ENCODE peak calls at places on chromosome 3, in ten cellular contexts. I is activated T-cell treated with anti-CD3 and anti-CD28 coated beads, Interleukin-2, amount 50 U/mL, for 72 hours; U is T follicular helper cell; A is SK-N-SH; E is kidney epithelial cell; B is thyroid gland; Q is SW480; H is fibroblast of pulmonary artery; J is CMK; P is NCI-H2081. L is an unnamed sample.

GRCh38 chr3:46359748-46360509 is 6.0 kb downstream of the CCR2 start:
- DNase-seq in B (peak; percentile 29), P (peak; percentile 88), J (no peak), U (no peak), A (no peak), E (peak; percentile 44), Q (no peak), I (peak; percentile 45), H (no peak), L (no peak)

GRCh38 chr3:187567741-187568140 is 102.5 kb downstream of the SST start:
- DNase-seq in I (no peak), E (peak; percentile 90), P (no peak), H (peak; percentile 66), Q (peak; percentile 7), A (no peak), J (no peak), U (no peak), B (no peak), L (no peak)

GRCh38 chr3:188298585-188298984 is 144.6 kb downstream of the LPP start:
- DNase-seq in U (no peak), I (no peak), A (no peak), B (no peak), Q (no peak), J (no peak), P (peak; percentile 31), H (no peak), E (no peak), L (no peak)

GRCh38 chr3:44678480-44679116 is 30.1 kb downstream of the ZNF35 start:
- DNase-seq in Q (no peak), I (no peak), A (no peak), E (no peak), J (no peak), U (no peak), H (no peak), P (no peak), B (no peak), L (no peak)

GRCh38 chr3:172254542-172254941 is 193.7 kb downstream of the GHSR start:
- DNase-seq in P (no peak), B (no peak), A (no peak), U (no peak), E (no peak), H (no peak), J (no peak), I (no peak), Q (no peak), L (no peak)

GRCh38 chr3:106809633-106810460 is 567.4 kb upstream of the CCDC54 start:
- DNase-seq in B (no peak), U (no peak), I (no peak), Q (no peak), E (no peak), P (no peak), H (peak; percentile 52), J (no peak), A (no peak), L (peak; percentile 32)

GRCh38 chr3:15645740-15646490 is 44.4 kb downstream of the BTD start:
- DNase-seq in P (peak; percentile 25), J (no peak), E (peak; percentile 85), H (peak; percentile 94), A (peak; percentile 70), I (no peak), B (no peak), Q (peak; percentile 88), U (no peak), L (peak; percentile 34)

GRCh38 chr3:45273681-45274515 is 47.8 kb upstream of the TMEM158 start:
- DNase-seq in H (no peak), E (no peak), P (no peak), Q (no peak), A (no peak), B (no peak), J (no peak), U (no peak), I (no peak), L (no peak)

GRCh38 chr3:40800343-40800742 is 275.6 kb downstream of the ZNF621 start:
- DNase-seq in B (peak; percentile 38), A (no peak), E (peak; percentile 99), U (no peak), P (no peak), H (peak; percentile 91), J (no peak), I (no peak), Q (peak; percentile 94), L (no peak)

GRCh38 chr3:181976526-181976925 is 264.8 kb downstream of the SOX2 start:
- DNase-seq in E (no peak), B (no peak), Q (no peak), H (no peak), A (no peak), P (no peak), J (no peak), I (no peak), U (no peak), L (no peak)

L was measured in BE2C.